ENCODE peak calls at places on chromosomes 2 and 18, in ten cellular contexts. One of them, this sample, is unnamed.
A peak's percentile ranks its signal among the peaks of the same experiment; 100 is the strongest.

GRCh38 chr2:226835420-226835795 is 446 bp upstream of the RHBDD1 start:
- DNase-seq in sigmoid colon: peak; percentile 77
- DNase-seq in H1: no peak
- DNase-seq in IMR-90: peak; percentile 29
- DNase-seq in tibial nerve: no peak
- DNase-seq in transverse colon: no peak
- DNase-seq in upper lobe of left lung: no peak
- DNase-seq in stomach: no peak
- DNase-seq in gastrocnemius medialis: peak; percentile 5
- DNase-seq in endothelial cell of umbilical vein: no peak
- DNase-seq in this sample: no peak

GRCh38 chr18:54558609-54559585 is 32.1 kb upstream of the DYNAP start:
- DNase-seq in transverse colon: no peak
- DNase-seq in stomach: no peak
- DNase-seq in sigmoid colon: no peak
- DNase-seq in endothelial cell of umbilical vein: peak; percentile 25
- DNase-seq in H1: no peak
- DNase-seq in tibial nerve: no peak
- DNase-seq in IMR-90: peak; percentile 3
- DNase-seq in upper lobe of left lung: no peak
- DNase-seq in gastrocnemius medialis: no peak
- DNase-seq in this sample: no peak

GRCh38 chr18:13581055-13581454 is 145.3 kb downstream of the FAM210A start:
- DNase-seq in upper lobe of left lung: no peak
- DNase-seq in transverse colon: no peak
- DNase-seq in endothelial cell of umbilical vein: no peak
- DNase-seq in H1: no peak
- DNase-seq in sigmoid colon: no peak
- DNase-seq in IMR-90: no peak
- DNase-seq in tibial nerve: no peak
- DNase-seq in gastrocnemius medialis: no peak
- DNase-seq in stomach: no peak
- DNase-seq in this sample: no peak

GRCh38 chr2:185147361-185147760 is 549.0 kb downstream of the ZNF804A start:
- DNase-seq in sigmoid colon: no peak
- DNase-seq in upper lobe of left lung: no peak
- DNase-seq in endothelial cell of umbilical vein: no peak
- DNase-seq in stomach: no peak
- DNase-seq in H1: no peak
- DNase-seq in IMR-90: no peak
- DNase-seq in transverse colon: no peak
- DNase-seq in gastrocnemius medialis: no peak
- DNase-seq in tibial nerve: no peak
- DNase-seq in this sample: no peak

GRCh38 chr2:95315801-95316411 is 18.8 kb downstream of the KCNIP3 start:
- DNase-seq in transverse colon: no peak
- DNase-seq in IMR-90: peak; percentile 43
- DNase-seq in gastrocnemius medialis: no peak
- DNase-seq in tibial nerve: no peak
- DNase-seq in sigmoid colon: no peak
- DNase-seq in stomach: no peak
- DNase-seq in upper lobe of left lung: no peak
- DNase-seq in endothelial cell of umbilical vein: no peak
- DNase-seq in H1: no peak
- DNase-seq in this sample: no peak

GRCh38 chr18:9535430-9535972 is 60.2 kb downstream of the RALBP1 start:
- DNase-seq in stomach: no peak
- DNase-seq in gastrocnemius medialis: no peak
- DNase-seq in IMR-90: peak; percentile 96
- DNase-seq in tibial nerve: no peak
- DNase-seq in sigmoid colon: no peak
- DNase-seq in endothelial cell of umbilical vein: no peak
- DNase-seq in H1: no peak
- DNase-seq in upper lobe of left lung: no peak
- DNase-seq in transverse colon: no peak
- DNase-seq in this sample: no peak

GRCh38 chr2:67899187-67899586 is 163.6 kb downstream of the C1D start:
- DNase-seq in stomach: no peak
- DNase-seq in gastrocnemius medialis: no peak
- DNase-seq in upper lobe of left lung: no peak
- DNase-seq in sigmoid colon: no peak
- DNase-seq in transverse colon: no peak
- DNase-seq in tibial nerve: no peak
- DNase-seq in IMR-90: no peak
- DNase-seq in H1: no peak
- DNase-seq in endothelial cell of umbilical vein: no peak
- DNase-seq in this sample: no peak

GRCh38 chr2:10405441-10405840 is 42.7 kb downstream of the ODC1 start:
- DNase-seq in gastrocnemius medialis: peak; percentile 79
- DNase-seq in sigmoid colon: peak; percentile 95
- DNase-seq in stomach: no peak
- DNase-seq in tibial nerve: no peak
- DNase-seq in H1: no peak
- DNase-seq in transverse colon: peak; percentile 49
- DNase-seq in upper lobe of left lung: peak; percentile 69
- DNase-seq in endothelial cell of umbilical vein: peak; percentile 86
- DNase-seq in IMR-90: peak; percentile 95
- DNase-seq in this sample: peak; percentile 75

GRCh38 chr2:70340921-70341765 is 39.3 kb upstream of the FAM136A start:
- DNase-seq in transverse colon: peak; percentile 35
- DNase-seq in IMR-90: peak; percentile 26
- DNase-seq in H1: no peak
- DNase-seq in stomach: no peak
- DNase-seq in tibial nerve: no peak
- DNase-seq in sigmoid colon: no peak
- DNase-seq in upper lobe of left lung: peak; percentile 43
- DNase-seq in gastrocnemius medialis: no peak
- DNase-seq in endothelial cell of umbilical vein: peak; percentile 55
- DNase-seq in this sample: peak; percentile 15

GRCh38 chr2:181810823-181811695 is 80.5 kb upstream of the ITPRID2 start:
- DNase-seq in IMR-90: peak; percentile 93
- DNase-seq in H1: no peak
- DNase-seq in upper lobe of left lung: peak; percentile 59
- DNase-seq in gastrocnemius medialis: no peak
- DNase-seq in stomach: peak; percentile 45
- DNase-seq in tibial nerve: no peak
- DNase-seq in sigmoid colon: no peak
- DNase-seq in transverse colon: peak; percentile 36
- DNase-seq in endothelial cell of umbilical vein: peak; percentile 99
- DNase-seq in this sample: peak; percentile 70

GRCh38 chr18:7105943-7106342 is 11.7 kb downstream of the LAMA1 start:
- DNase-seq in H1: no peak
- DNase-seq in IMR-90: peak; percentile 20
- DNase-seq in upper lobe of left lung: no peak
- DNase-seq in transverse colon: no peak
- DNase-seq in sigmoid colon: no peak
- DNase-seq in stomach: no peak
- DNase-seq in tibial nerve: no peak
- DNase-seq in gastrocnemius medialis: no peak
- DNase-seq in endothelial cell of umbilical vein: no peak
- DNase-seq in this sample: no peak

DNA sequence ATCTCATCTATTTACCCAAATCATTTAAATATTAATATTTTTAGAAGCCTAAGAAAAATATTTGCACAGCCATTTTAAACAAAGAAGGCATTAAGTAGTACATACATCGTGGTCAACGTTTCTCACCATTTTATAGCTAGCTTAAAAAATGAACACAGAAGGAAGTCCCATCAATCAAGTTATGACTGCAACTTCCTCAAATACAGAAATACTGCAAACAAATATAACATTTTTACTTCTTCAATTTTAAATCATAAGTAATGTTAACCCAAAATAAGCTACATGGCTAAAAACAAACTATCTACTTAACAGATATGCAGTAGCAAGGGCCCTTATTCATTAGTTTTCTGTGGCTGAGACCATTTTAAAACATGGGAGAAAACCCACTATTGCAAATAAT is 30.6 kb downstream of the ITSN2 start:
- DNase-seq in H1: no peak
- DNase-seq in stomach: no peak
- DNase-seq in upper lobe of left lung: no peak
- DNase-seq in sigmoid colon: no peak
- DNase-seq in endothelial cell of umbilical vein: peak; percentile 58
- DNase-seq in tibial nerve: no peak
- DNase-seq in IMR-90: no peak
- DNase-seq in gastrocnemius medialis: no peak
- DNase-seq in transverse colon: no peak
- DNase-seq in this sample: no peak
- H3K27ac ChIP-seq in H1: no peak overlapping the region
- H3K27ac ChIP-seq in stomach: no peak overlapping the region
- H3K27ac ChIP-seq in upper lobe of left lung: peak overlapping the region; percentile 4
- H3K27ac ChIP-seq in sigmoid colon: no peak overlapping the region
- H3K27ac ChIP-seq in endothelial cell of umbilical vein: no peak overlapping the region
- H3K27ac ChIP-seq in tibial nerve: no peak overlapping the region
- H3K27ac ChIP-seq in IMR-90: no peak overlapping the region
- H3K27ac ChIP-seq in gastrocnemius medialis: no peak overlapping the region
- H3K27ac ChIP-seq in transverse colon: no peak overlapping the region
- H3K27ac ChIP-seq in this sample: no peak overlapping the region

DNA sequence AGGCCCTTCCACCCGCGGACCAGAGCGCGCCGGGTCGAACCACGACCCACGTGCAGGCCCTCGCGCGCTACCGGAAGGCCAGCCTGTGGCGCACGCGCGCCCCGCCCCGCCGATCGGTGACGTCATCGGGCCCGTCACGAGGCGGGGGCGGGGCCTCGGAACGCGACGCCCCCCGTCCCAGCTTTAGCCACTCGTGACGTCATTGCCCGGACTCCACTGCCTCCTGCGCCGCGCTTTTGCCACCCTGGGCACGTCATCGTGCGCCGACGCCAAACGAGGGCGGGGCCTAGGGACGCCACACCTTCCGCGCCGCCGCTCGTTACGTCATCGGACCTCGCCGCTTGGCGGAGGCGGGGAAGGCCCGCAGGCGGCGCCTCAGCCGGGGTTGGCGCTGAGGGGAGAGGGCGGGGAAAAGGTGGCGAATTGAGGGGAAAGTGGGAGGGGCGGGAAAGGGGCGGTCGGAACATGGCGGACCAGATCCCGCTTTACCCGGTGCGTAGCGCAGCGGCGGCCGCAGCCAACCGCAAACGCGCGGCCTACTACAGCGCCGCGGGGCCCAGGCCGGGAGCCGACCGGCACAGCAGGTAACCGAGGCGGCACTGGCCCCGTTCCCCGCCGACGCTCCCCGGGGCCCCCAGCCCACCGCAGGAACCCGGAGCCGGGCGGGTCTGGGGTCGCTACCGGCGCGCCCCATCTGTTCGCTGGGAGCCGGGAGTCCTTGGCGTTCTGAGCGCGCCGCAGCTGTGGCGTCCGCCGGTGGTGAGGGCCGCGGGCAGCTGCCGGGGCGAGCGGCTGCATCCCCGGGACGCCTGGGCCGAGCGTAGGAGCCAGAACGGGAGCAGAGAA is at the start of gene ATP9B:
- DNase-seq in transverse colon: peak; percentile 97
- DNase-seq in stomach: peak; percentile 98
- DNase-seq in endothelial cell of umbilical vein: peak; percentile 99
- DNase-seq in sigmoid colon: peak; percentile 99
- DNase-seq in upper lobe of left lung: peak; percentile 97
- DNase-seq in gastrocnemius medialis: peak; percentile 93
- DNase-seq in H1: peak; percentile 94
- DNase-seq in IMR-90: peak; percentile 97
- DNase-seq in tibial nerve: peak; percentile 96
- DNase-seq in this sample: peak; percentile 96
- TF ChIP-seq POLR2A in transverse colon: peak; percentile 64
- TF ChIP-seq POLR2A in stomach: no peak
- TF ChIP-seq POLR2A in endothelial cell of umbilical vein: peak; percentile 75
- TF ChIP-seq POLR2A in sigmoid colon: no peak
- TF ChIP-seq POLR2A in upper lobe of left lung: peak; percentile 59
- TF ChIP-seq POLR2A in gastrocnemius medialis: peak; percentile 59
- TF ChIP-seq POLR2A in H1: peak; percentile 88
- TF ChIP-seq POLR2A in IMR-90: peak; percentile 82
- TF ChIP-seq POLR2A in tibial nerve: peak; percentile 81
- TF ChIP-seq POLR2A in this sample: peak; percentile 74

GRCh38 chr18:78922856-78923255 is 56.8 kb upstream of the SALL3 start:
- DNase-seq in upper lobe of left lung: no peak
- DNase-seq in IMR-90: no peak
- DNase-seq in transverse colon: no peak
- DNase-seq in H1: no peak
- DNase-seq in gastrocnemius medialis: no peak
- DNase-seq in sigmoid colon: peak; percentile 50
- DNase-seq in stomach: no peak
- DNase-seq in tibial nerve: no peak
- DNase-seq in endothelial cell of umbilical vein: no peak
- DNase-seq in this sample: no peak

GRCh38 chr18:78915446-78916008 is 64.1 kb upstream of the SALL3 start:
- DNase-seq in transverse colon: no peak
- DNase-seq in IMR-90: no peak
- DNase-seq in upper lobe of left lung: no peak
- DNase-seq in H1: no peak
- DNase-seq in gastrocnemius medialis: no peak
- DNase-seq in sigmoid colon: no peak
- DNase-seq in stomach: no peak
- DNase-seq in tibial nerve: no peak
- DNase-seq in endothelial cell of umbilical vein: no peak
- DNase-seq in this sample: no peak

GRCh38 chr18:78914586-78914935 is 65.1 kb upstream of the SALL3 start:
- DNase-seq in IMR-90: no peak
- DNase-seq in stomach: no peak
- DNase-seq in sigmoid colon: no peak
- DNase-seq in tibial nerve: no peak
- DNase-seq in H1: no peak
- DNase-seq in endothelial cell of umbilical vein: no peak
- DNase-seq in upper lobe of left lung: no peak
- DNase-seq in gastrocnemius medialis: no peak
- DNase-seq in transverse colon: no peak
- DNase-seq in this sample: no peak

GRCh38 chr18:78920436-78921138 is 59.0 kb upstream of the SALL3 start:
- DNase-seq in IMR-90: no peak
- DNase-seq in upper lobe of left lung: no peak
- DNase-seq in endothelial cell of umbilical vein: no peak
- DNase-seq in stomach: no peak
- DNase-seq in tibial nerve: no peak
- DNase-seq in gastrocnemius medialis: no peak
- DNase-seq in sigmoid colon: no peak
- DNase-seq in transverse colon: no peak
- DNase-seq in H1: no peak
- DNase-seq in this sample: no peak

DNA sequence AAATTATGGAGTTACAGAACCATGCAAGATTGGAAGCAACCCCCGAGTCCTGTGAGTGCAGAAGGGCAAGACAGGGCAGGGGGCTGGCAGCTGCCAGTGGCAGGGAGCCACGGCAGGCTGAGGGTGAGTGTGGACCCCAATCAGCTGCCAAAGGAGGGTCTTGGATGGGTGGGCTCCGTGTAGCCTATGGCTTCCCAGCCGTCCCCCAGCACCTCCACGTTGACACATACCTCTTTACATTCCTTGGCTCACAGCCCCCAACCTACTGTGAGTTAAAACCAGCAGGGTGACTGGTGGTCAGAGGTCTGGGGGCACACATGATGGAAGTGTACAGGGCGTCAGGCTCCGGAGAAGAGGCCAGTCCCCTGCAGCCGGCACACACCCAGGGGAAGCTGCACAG is 60.9 kb upstream of the SALL3 start:
- DNase-seq in transverse colon: no peak
- DNase-seq in IMR-90: no peak
- DNase-seq in upper lobe of left lung: no peak
- DNase-seq in sigmoid colon: peak; percentile 39
- DNase-seq in gastrocnemius medialis: no peak
- DNase-seq in stomach: no peak
- DNase-seq in tibial nerve: no peak
- DNase-seq in H1: no peak
- DNase-seq in endothelial cell of umbilical vein: no peak
- DNase-seq in this sample: no peak
- H3K27ac ChIP-seq in transverse colon: no peak overlapping the region
- H3K27ac ChIP-seq in IMR-90: no peak overlapping the region
- H3K27ac ChIP-seq in upper lobe of left lung: no peak overlapping the region
- H3K27ac ChIP-seq in sigmoid colon: no peak overlapping the region
- H3K27ac ChIP-seq in gastrocnemius medialis: no peak overlapping the region
- H3K27ac ChIP-seq in stomach: no peak overlapping the region
- H3K27ac ChIP-seq in tibial nerve: no peak overlapping the region
- H3K27ac ChIP-seq in H1: no peak overlapping the region
- H3K27ac ChIP-seq in endothelial cell of umbilical vein: no peak overlapping the region
- H3K27ac ChIP-seq in this sample: no peak overlapping the region

GRCh38 chr2:101151141-101151858 is at the start of gene TBC1D8:
- DNase-seq in sigmoid colon: peak; percentile 95
- DNase-seq in upper lobe of left lung: peak; percentile 90
- DNase-seq in stomach: peak; percentile 90
- DNase-seq in IMR-90: peak; percentile 68
- DNase-seq in tibial nerve: peak; percentile 69
- DNase-seq in endothelial cell of umbilical vein: peak; percentile 75
- DNase-seq in transverse colon: peak; percentile 89
- DNase-seq in gastrocnemius medialis: peak; percentile 79
- DNase-seq in H1: no peak
- DNase-seq in this sample: peak; percentile 79
- TF ChIP-seq POLR2A in sigmoid colon: no peak
- TF ChIP-seq POLR2A in upper lobe of left lung: peak; percentile 56
- TF ChIP-seq POLR2A in stomach: no peak
- TF ChIP-seq POLR2A in IMR-90: no peak
- TF ChIP-seq POLR2A in tibial nerve: peak; percentile 83
- TF ChIP-seq POLR2A in endothelial cell of umbilical vein: peak; percentile 94
- TF ChIP-seq POLR2A in transverse colon: peak; percentile 56
- TF ChIP-seq POLR2A in gastrocnemius medialis: peak; percentile 96
- TF ChIP-seq POLR2A in H1: peak; percentile 42
- TF ChIP-seq POLR2A in this sample: peak; percentile 92

This sample was measured in prostate gland.